ENCODE peak calls at places on chromosomes 12 and 14, in nine cellular contexts. One of them, this sample, is unnamed.

GRCh38 chr12:3293446-3294161 is 197.4 kb upstream of the PRMT8 start:
- DNase-seq in activated CD4-positive, alpha-beta memory T cell treated with anti-CD3 and anti-CD28 coated beads, Interleukin-2, amount 10 ng/mL, durations not matched to agents 7 days and 5 days: no peak
- DNase-seq in progenitor cell of endocrine pancreas: no peak
- DNase-seq in PC-3: peak; percentile 68
- DNase-seq in thoracic aorta: no peak
- DNase-seq in Calu3: no peak
- DNase-seq in T-helper 2 cell: no peak
- DNase-seq in AG04450: no peak
- DNase-seq in activated T-helper 1 cell treated with anti-CD3 and anti-CD28 coated beads, Interleukin-2, amount 50 U/mL, for 16 hours: no peak
- DNase-seq in this sample: no peak

GRCh38 chr12:120007272-120007671 is 18.2 kb downstream of the BICDL1 start:
- DNase-seq in AG04450: no peak
- DNase-seq in activated T-helper 1 cell treated with anti-CD3 and anti-CD28 coated beads, Interleukin-2, amount 50 U/mL, for 16 hours: no peak
- DNase-seq in activated CD4-positive, alpha-beta memory T cell treated with anti-CD3 and anti-CD28 coated beads, Interleukin-2, amount 10 ng/mL, durations not matched to agents 7 days and 5 days: peak; percentile 72
- DNase-seq in thoracic aorta: no peak
- DNase-seq in PC-3: no peak
- DNase-seq in T-helper 2 cell: peak; percentile 82
- DNase-seq in progenitor cell of endocrine pancreas: no peak
- DNase-seq in Calu3: no peak
- DNase-seq in this sample: peak; percentile 51

GRCh38 chr12:110647669-110648068 is 33.7 kb downstream of the TCTN1 start:
- DNase-seq in T-helper 2 cell: peak; percentile 63
- DNase-seq in AG04450: no peak
- DNase-seq in activated CD4-positive, alpha-beta memory T cell treated with anti-CD3 and anti-CD28 coated beads, Interleukin-2, amount 10 ng/mL, durations not matched to agents 7 days and 5 days: peak; percentile 21
- DNase-seq in PC-3: no peak
- DNase-seq in thoracic aorta: no peak
- DNase-seq in Calu3: no peak
- DNase-seq in progenitor cell of endocrine pancreas: no peak
- DNase-seq in activated T-helper 1 cell treated with anti-CD3 and anti-CD28 coated beads, Interleukin-2, amount 50 U/mL, for 16 hours: no peak
- DNase-seq in this sample: no peak

GRCh38 chr12:6367065-6367968 is 8.0 kb downstream of the SCNN1A start:
- DNase-seq in activated CD4-positive, alpha-beta memory T cell treated with anti-CD3 and anti-CD28 coated beads, Interleukin-2, amount 10 ng/mL, durations not matched to agents 7 days and 5 days: peak; percentile 45
- DNase-seq in AG04450: no peak
- DNase-seq in PC-3: peak; percentile 36
- DNase-seq in T-helper 2 cell: peak; percentile 69
- DNase-seq in progenitor cell of endocrine pancreas: no peak
- DNase-seq in thoracic aorta: no peak
- DNase-seq in Calu3: no peak
- DNase-seq in activated T-helper 1 cell treated with anti-CD3 and anti-CD28 coated beads, Interleukin-2, amount 50 U/mL, for 16 hours: no peak
- DNase-seq in this sample: peak; percentile 13

GRCh38 chr14:98608071-98609060 is 663.6 kb downstream of the BCL11B start:
- DNase-seq in PC-3: no peak
- DNase-seq in activated CD4-positive, alpha-beta memory T cell treated with anti-CD3 and anti-CD28 coated beads, Interleukin-2, amount 10 ng/mL, durations not matched to agents 7 days and 5 days: no peak
- DNase-seq in AG04450: no peak
- DNase-seq in T-helper 2 cell: no peak
- DNase-seq in thoracic aorta: no peak
- DNase-seq in activated T-helper 1 cell treated with anti-CD3 and anti-CD28 coated beads, Interleukin-2, amount 50 U/mL, for 16 hours: no peak
- DNase-seq in Calu3: no peak
- DNase-seq in progenitor cell of endocrine pancreas: no peak
- DNase-seq in this sample: no peak

GRCh38 chr14:55353686-55354467 is 57.8 kb downstream of the ATG14 start:
- DNase-seq in thoracic aorta: no peak
- DNase-seq in Calu3: no peak
- DNase-seq in activated T-helper 1 cell treated with anti-CD3 and anti-CD28 coated beads, Interleukin-2, amount 50 U/mL, for 16 hours: no peak
- DNase-seq in AG04450: no peak
- DNase-seq in progenitor cell of endocrine pancreas: no peak
- DNase-seq in activated CD4-positive, alpha-beta memory T cell treated with anti-CD3 and anti-CD28 coated beads, Interleukin-2, amount 10 ng/mL, durations not matched to agents 7 days and 5 days: peak; percentile 37
- DNase-seq in PC-3: peak; percentile 98
- DNase-seq in T-helper 2 cell: peak; percentile 69
- DNase-seq in this sample: no peak

GRCh38 chr14:79567306-79567705 is 644.0 kb downstream of the DIO2 start:
- DNase-seq in Calu3: no peak
- DNase-seq in activated CD4-positive, alpha-beta memory T cell treated with anti-CD3 and anti-CD28 coated beads, Interleukin-2, amount 10 ng/mL, durations not matched to agents 7 days and 5 days: no peak
- DNase-seq in thoracic aorta: no peak
- DNase-seq in PC-3: no peak
- DNase-seq in activated T-helper 1 cell treated with anti-CD3 and anti-CD28 coated beads, Interleukin-2, amount 50 U/mL, for 16 hours: no peak
- DNase-seq in T-helper 2 cell: no peak
- DNase-seq in AG04450: no peak
- DNase-seq in progenitor cell of endocrine pancreas: no peak
- DNase-seq in this sample: no peak

GRCh38 chr12:3362751-3363150 is 128.3 kb upstream of the PRMT8 start:
- DNase-seq in thoracic aorta: no peak
- DNase-seq in T-helper 2 cell: no peak
- DNase-seq in AG04450: no peak
- DNase-seq in activated T-helper 1 cell treated with anti-CD3 and anti-CD28 coated beads, Interleukin-2, amount 50 U/mL, for 16 hours: no peak
- DNase-seq in Calu3: no peak
- DNase-seq in progenitor cell of endocrine pancreas: no peak
- DNase-seq in activated CD4-positive, alpha-beta memory T cell treated with anti-CD3 and anti-CD28 coated beads, Interleukin-2, amount 10 ng/mL, durations not matched to agents 7 days and 5 days: no peak
- DNase-seq in PC-3: peak; percentile 31
- DNase-seq in this sample: no peak

GRCh38 chr14:105748204-105748578 is 221.8 kb downstream of the TMEM121 start:
- DNase-seq in activated T-helper 1 cell treated with anti-CD3 and anti-CD28 coated beads, Interleukin-2, amount 50 U/mL, for 16 hours: no peak
- DNase-seq in PC-3: peak; percentile 55
- DNase-seq in AG04450: no peak
- DNase-seq in Calu3: peak; percentile 54
- DNase-seq in thoracic aorta: no peak
- DNase-seq in progenitor cell of endocrine pancreas: no peak
- DNase-seq in T-helper 2 cell: no peak
- DNase-seq in activated CD4-positive, alpha-beta memory T cell treated with anti-CD3 and anti-CD28 coated beads, Interleukin-2, amount 10 ng/mL, durations not matched to agents 7 days and 5 days: no peak
- DNase-seq in this sample: no peak

GRCh38 chr12:85273411-85274075 is 6.5 kb upstream of the ALX1 start:
- DNase-seq in activated T-helper 1 cell treated with anti-CD3 and anti-CD28 coated beads, Interleukin-2, amount 50 U/mL, for 16 hours: no peak
- DNase-seq in AG04450: no peak
- DNase-seq in progenitor cell of endocrine pancreas: no peak
- DNase-seq in PC-3: no peak
- DNase-seq in activated CD4-positive, alpha-beta memory T cell treated with anti-CD3 and anti-CD28 coated beads, Interleukin-2, amount 10 ng/mL, durations not matched to agents 7 days and 5 days: no peak
- DNase-seq in T-helper 2 cell: no peak
- DNase-seq in Calu3: no peak
- DNase-seq in thoracic aorta: no peak
- DNase-seq in this sample: no peak

GRCh38 chr12:124952801-124953200 is 36.1 kb downstream of the DHX37 start:
- DNase-seq in T-helper 2 cell: no peak
- DNase-seq in PC-3: no peak
- DNase-seq in Calu3: no peak
- DNase-seq in progenitor cell of endocrine pancreas: no peak
- DNase-seq in AG04450: no peak
- DNase-seq in thoracic aorta: no peak
- DNase-seq in activated T-helper 1 cell treated with anti-CD3 and anti-CD28 coated beads, Interleukin-2, amount 50 U/mL, for 16 hours: no peak
- DNase-seq in activated CD4-positive, alpha-beta memory T cell treated with anti-CD3 and anti-CD28 coated beads, Interleukin-2, amount 10 ng/mL, durations not matched to agents 7 days and 5 days: no peak
- DNase-seq in this sample: no peak

GRCh38 chr14:38788060-38788459 is 315.0 kb downstream of the SEC23A start:
- DNase-seq in progenitor cell of endocrine pancreas: no peak
- DNase-seq in activated T-helper 1 cell treated with anti-CD3 and anti-CD28 coated beads, Interleukin-2, amount 50 U/mL, for 16 hours: no peak
- DNase-seq in Calu3: no peak
- DNase-seq in activated CD4-positive, alpha-beta memory T cell treated with anti-CD3 and anti-CD28 coated beads, Interleukin-2, amount 10 ng/mL, durations not matched to agents 7 days and 5 days: no peak
- DNase-seq in thoracic aorta: no peak
- DNase-seq in PC-3: no peak
- DNase-seq in T-helper 2 cell: no peak
- DNase-seq in AG04450: no peak
- DNase-seq in this sample: no peak

GRCh38 chr12:11729439-11730150 is 80.1 kb downstream of the ETV6 start:
- DNase-seq in T-helper 2 cell: no peak
- DNase-seq in progenitor cell of endocrine pancreas: no peak
- DNase-seq in thoracic aorta: no peak
- DNase-seq in AG04450: no peak
- DNase-seq in PC-3: no peak
- DNase-seq in Calu3: no peak
- DNase-seq in activated T-helper 1 cell treated with anti-CD3 and anti-CD28 coated beads, Interleukin-2, amount 50 U/mL, for 16 hours: no peak
- DNase-seq in activated CD4-positive, alpha-beta memory T cell treated with anti-CD3 and anti-CD28 coated beads, Interleukin-2, amount 10 ng/mL, durations not matched to agents 7 days and 5 days: no peak
- DNase-seq in this sample: no peak

GRCh38 chr12:6442799-6443198 is 2.0 kb upstream of the CD27 start:
- DNase-seq in activated CD4-positive, alpha-beta memory T cell treated with anti-CD3 and anti-CD28 coated beads, Interleukin-2, amount 10 ng/mL, durations not matched to agents 7 days and 5 days: no peak
- DNase-seq in progenitor cell of endocrine pancreas: no peak
- DNase-seq in thoracic aorta: no peak
- DNase-seq in T-helper 2 cell: no peak
- DNase-seq in PC-3: no peak
- DNase-seq in Calu3: no peak
- DNase-seq in activated T-helper 1 cell treated with anti-CD3 and anti-CD28 coated beads, Interleukin-2, amount 50 U/mL, for 16 hours: no peak
- DNase-seq in AG04450: no peak
- DNase-seq in this sample: no peak

GRCh38 chr12:57740656-57741412 is 2.3 kb upstream of the AGAP2 start:
- DNase-seq in thoracic aorta: no peak
- DNase-seq in Calu3: no peak
- DNase-seq in progenitor cell of endocrine pancreas: no peak
- DNase-seq in activated T-helper 1 cell treated with anti-CD3 and anti-CD28 coated beads, Interleukin-2, amount 50 U/mL, for 16 hours: peak; percentile 59
- DNase-seq in PC-3: no peak
- DNase-seq in activated CD4-positive, alpha-beta memory T cell treated with anti-CD3 and anti-CD28 coated beads, Interleukin-2, amount 10 ng/mL, durations not matched to agents 7 days and 5 days: peak; percentile 92
- DNase-seq in AG04450: no peak
- DNase-seq in T-helper 2 cell: peak; percentile 94
- DNase-seq in this sample: peak; percentile 74

GRCh38 chr12:132163041-132163910 is 19.0 kb downstream of the NOC4L start:
- DNase-seq in progenitor cell of endocrine pancreas: no peak
- DNase-seq in Calu3: no peak
- DNase-seq in PC-3: peak; percentile 37
- DNase-seq in thoracic aorta: no peak
- DNase-seq in activated CD4-positive, alpha-beta memory T cell treated with anti-CD3 and anti-CD28 coated beads, Interleukin-2, amount 10 ng/mL, durations not matched to agents 7 days and 5 days: no peak
- DNase-seq in AG04450: no peak
- DNase-seq in T-helper 2 cell: no peak
- DNase-seq in activated T-helper 1 cell treated with anti-CD3 and anti-CD28 coated beads, Interleukin-2, amount 50 U/mL, for 16 hours: no peak
- DNase-seq in this sample: no peak

GRCh38 chr12:106493531-106493930 is 89.3 kb upstream of the RFX4 start:
- DNase-seq in activated T-helper 1 cell treated with anti-CD3 and anti-CD28 coated beads, Interleukin-2, amount 50 U/mL, for 16 hours: no peak
- DNase-seq in activated CD4-positive, alpha-beta memory T cell treated with anti-CD3 and anti-CD28 coated beads, Interleukin-2, amount 10 ng/mL, durations not matched to agents 7 days and 5 days: no peak
- DNase-seq in T-helper 2 cell: no peak
- DNase-seq in AG04450: no peak
- DNase-seq in PC-3: no peak
- DNase-seq in Calu3: no peak
- DNase-seq in progenitor cell of endocrine pancreas: no peak
- DNase-seq in thoracic aorta: no peak
- DNase-seq in this sample: no peak